ENCODE peak calls at places on chromosomes 4 and X, in eight cellular contexts. One of them, this sample, is unnamed.

GRCh38 chr4:152628128-152628527 is 51.7 kb downstream of the TMEM154 start:
- DNase-seq in cardiac muscle cell: no peak
- DNase-seq in tibial artery: no peak
- DNase-seq in astrocyte: peak; percentile 61
- DNase-seq in mucosa of descending colon: no peak
- DNase-seq in BJ: no peak
- DNase-seq in psoas muscle: peak; percentile 47
- DNase-seq in uterus: no peak
- DNase-seq in this sample: no peak

GRCh38 chrX:75113664-75114063 is 42.4 kb downstream of the ABCB7 start:
- DNase-seq in tibial artery: no peak
- DNase-seq in cardiac muscle cell: no peak
- DNase-seq in astrocyte: no peak
- DNase-seq in uterus: no peak
- DNase-seq in mucosa of descending colon: no peak
- DNase-seq in psoas muscle: no peak
- DNase-seq in BJ: no peak
- DNase-seq in this sample: no peak

GRCh38 chr4:52102587-52102986 is 51.5 kb downstream of the SPATA18 start:
- DNase-seq in psoas muscle: no peak
- DNase-seq in astrocyte: peak; percentile 42
- DNase-seq in uterus: no peak
- DNase-seq in BJ: no peak
- DNase-seq in cardiac muscle cell: no peak
- DNase-seq in mucosa of descending colon: no peak
- DNase-seq in tibial artery: no peak
- DNase-seq in this sample: peak; percentile 48

GRCh38 chrX:129695535-129695934 is 40.8 kb upstream of the APLN start:
- DNase-seq in cardiac muscle cell: no peak
- DNase-seq in uterus: no peak
- DNase-seq in BJ: no peak
- DNase-seq in psoas muscle: no peak
- DNase-seq in tibial artery: no peak
- DNase-seq in mucosa of descending colon: no peak
- DNase-seq in astrocyte: no peak
- DNase-seq in this sample: no peak

GRCh38 chr4:188975271-188975670 is 836.0 kb downstream of the TRIML1 start:
- DNase-seq in BJ: no peak
- DNase-seq in tibial artery: no peak
- DNase-seq in astrocyte: no peak
- DNase-seq in uterus: no peak
- DNase-seq in psoas muscle: no peak
- DNase-seq in mucosa of descending colon: no peak
- DNase-seq in cardiac muscle cell: no peak
- DNase-seq in this sample: no peak

GRCh38 chrX:110201799-110202198 is 116.1 kb downstream of the AMMECR1 start:
- DNase-seq in uterus: no peak
- DNase-seq in BJ: no peak
- DNase-seq in cardiac muscle cell: no peak
- DNase-seq in tibial artery: no peak
- DNase-seq in mucosa of descending colon: no peak
- DNase-seq in psoas muscle: no peak
- DNase-seq in astrocyte: no peak
- DNase-seq in this sample: no peak

GRCh38 chr4:1368421-1369090 is 21.5 kb downstream of the UVSSA start:
- DNase-seq in astrocyte: no peak
- DNase-seq in mucosa of descending colon: no peak
- DNase-seq in BJ: no peak
- DNase-seq in psoas muscle: peak; percentile 13
- DNase-seq in uterus: no peak
- DNase-seq in cardiac muscle cell: no peak
- DNase-seq in tibial artery: no peak
- DNase-seq in this sample: no peak

GRCh38 chr4:51995647-51996046 is 24.5 kb downstream of the LRRC66 start:
- DNase-seq in BJ: no peak
- DNase-seq in psoas muscle: no peak
- DNase-seq in mucosa of descending colon: no peak
- DNase-seq in astrocyte: no peak
- DNase-seq in uterus: no peak
- DNase-seq in cardiac muscle cell: no peak
- DNase-seq in tibial artery: no peak
- DNase-seq in this sample: no peak

GRCh38 chr4:180091710-180092109 is 2151.5 kb upstream of the TENM3 start:
- DNase-seq in psoas muscle: no peak
- DNase-seq in BJ: no peak
- DNase-seq in cardiac muscle cell: no peak
- DNase-seq in astrocyte: no peak
- DNase-seq in tibial artery: no peak
- DNase-seq in uterus: no peak
- DNase-seq in mucosa of descending colon: no peak
- DNase-seq in this sample: no peak

GRCh38 chr4:548976-549375 is 27.1 kb downstream of the TMEM271 start:
- DNase-seq in mucosa of descending colon: no peak
- DNase-seq in psoas muscle: no peak
- DNase-seq in astrocyte: no peak
- DNase-seq in BJ: no peak
- DNase-seq in cardiac muscle cell: no peak
- DNase-seq in tibial artery: no peak
- DNase-seq in uterus: no peak
- DNase-seq in this sample: no peak

GRCh38 chrX:2627272-2627867 is 63.7 kb upstream of the CD99 start:
- DNase-seq in BJ: no peak
- DNase-seq in psoas muscle: no peak
- DNase-seq in tibial artery: peak; percentile 24
- DNase-seq in mucosa of descending colon: peak; percentile 57
- DNase-seq in astrocyte: peak; percentile 14
- DNase-seq in uterus: peak; percentile 27
- DNase-seq in cardiac muscle cell: peak; percentile 68
- DNase-seq in this sample: no peak

GRCh38 chr4:77438549-77438948 is 167.1 kb upstream of the CXCL13 start:
- DNase-seq in astrocyte: no peak
- DNase-seq in cardiac muscle cell: no peak
- DNase-seq in tibial artery: no peak
- DNase-seq in psoas muscle: no peak
- DNase-seq in uterus: no peak
- DNase-seq in mucosa of descending colon: no peak
- DNase-seq in BJ: no peak
- DNase-seq in this sample: no peak

GRCh38 chr4:139552506-139552905 is 3.5 kb downstream of the SETD7 start:
- DNase-seq in BJ: no peak
- DNase-seq in uterus: no peak
- DNase-seq in astrocyte: peak; percentile 63
- DNase-seq in mucosa of descending colon: no peak
- DNase-seq in tibial artery: no peak
- DNase-seq in psoas muscle: no peak
- DNase-seq in cardiac muscle cell: peak; percentile 10
- DNase-seq in this sample: no peak

GRCh38 chr4:44354172-44354571 is 94.4 kb downstream of the KCTD8 start:
- DNase-seq in cardiac muscle cell: no peak
- DNase-seq in astrocyte: no peak
- DNase-seq in BJ: no peak
- DNase-seq in mucosa of descending colon: no peak
- DNase-seq in tibial artery: no peak
- DNase-seq in uterus: no peak
- DNase-seq in psoas muscle: no peak
- DNase-seq in this sample: no peak

GRCh38 chr4:157291071-157291470 is 70.5 kb downstream of the GRIA2 start:
- DNase-seq in cardiac muscle cell: no peak
- DNase-seq in BJ: no peak
- DNase-seq in uterus: no peak
- DNase-seq in astrocyte: no peak
- DNase-seq in psoas muscle: no peak
- DNase-seq in tibial artery: no peak
- DNase-seq in mucosa of descending colon: no peak
- DNase-seq in this sample: no peak

GRCh38 chr4:87068591-87069021 is 133.8 kb downstream of the AFF1 start:
- DNase-seq in mucosa of descending colon: no peak
- DNase-seq in uterus: no peak
- DNase-seq in astrocyte: no peak
- DNase-seq in psoas muscle: no peak
- DNase-seq in tibial artery: no peak
- DNase-seq in cardiac muscle cell: no peak
- DNase-seq in BJ: no peak
- DNase-seq in this sample: no peak

GRCh38 chr4:100695039-100695654 is 177.3 kb upstream of the EMCN start:
- DNase-seq in psoas muscle: no peak
- DNase-seq in cardiac muscle cell: no peak
- DNase-seq in BJ: no peak
- DNase-seq in uterus: no peak
- DNase-seq in astrocyte: no peak
- DNase-seq in mucosa of descending colon: no peak
- DNase-seq in tibial artery: no peak
- DNase-seq in this sample: no peak

GRCh38 chr4:27006247-27006603 is 145.6 kb downstream of the STIM2 start:
- DNase-seq in psoas muscle: no peak
- DNase-seq in tibial artery: no peak
- DNase-seq in cardiac muscle cell: no peak
- DNase-seq in mucosa of descending colon: no peak
- DNase-seq in astrocyte: peak; percentile 27
- DNase-seq in BJ: no peak
- DNase-seq in uterus: no peak
- DNase-seq in this sample: no peak

GRCh38 chr4:27005512-27006246 is 145.0 kb downstream of the STIM2 start:
- DNase-seq in tibial artery: no peak
- DNase-seq in BJ: peak; percentile 26
- DNase-seq in astrocyte: peak; percentile 81
- DNase-seq in mucosa of descending colon: no peak
- DNase-seq in cardiac muscle cell: no peak
- DNase-seq in uterus: no peak
- DNase-seq in psoas muscle: no peak
- DNase-seq in this sample: no peak

GRCh38 chr4:27008693-27009092 is 148.1 kb downstream of the STIM2 start:
- DNase-seq in BJ: no peak
- DNase-seq in uterus: no peak
- DNase-seq in cardiac muscle cell: no peak
- DNase-seq in mucosa of descending colon: no peak
- DNase-seq in psoas muscle: no peak
- DNase-seq in astrocyte: no peak
- DNase-seq in tibial artery: no peak
- DNase-seq in this sample: no peak

GRCh38 chr4:27006646-27007045 is 146.0 kb downstream of the STIM2 start:
- DNase-seq in BJ: no peak
- DNase-seq in cardiac muscle cell: no peak
- DNase-seq in uterus: no peak
- DNase-seq in psoas muscle: no peak
- DNase-seq in tibial artery: no peak
- DNase-seq in astrocyte: no peak
- DNase-seq in mucosa of descending colon: no peak
- DNase-seq in this sample: no peak

DNA sequence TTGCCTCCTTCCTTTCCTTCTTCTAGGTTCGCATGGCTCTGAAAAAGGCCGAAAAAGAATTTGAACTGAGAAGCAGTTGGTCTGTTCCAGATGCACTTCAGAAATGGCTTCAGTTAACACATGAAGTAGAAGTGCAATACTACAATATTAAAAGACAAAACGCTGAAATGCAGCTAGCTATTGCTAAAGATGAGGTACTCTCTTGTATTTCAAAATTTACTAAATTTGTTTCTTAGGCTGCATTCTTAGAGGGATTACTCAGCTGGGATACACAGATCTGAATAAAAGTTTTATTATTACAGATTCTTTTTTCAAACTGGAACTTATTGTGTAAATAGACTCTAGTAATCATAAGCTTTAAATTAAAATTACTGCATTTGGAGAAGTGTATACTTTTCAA is 146.9 kb downstream of the STIM2 start:
- DNase-seq in psoas muscle: no peak
- DNase-seq in BJ: peak; percentile 50
- DNase-seq in uterus: no peak
- DNase-seq in astrocyte: no peak
- DNase-seq in mucosa of descending colon: no peak
- DNase-seq in tibial artery: no peak
- DNase-seq in cardiac muscle cell: no peak
- DNase-seq in this sample: no peak
- H3K36me3 ChIP-seq in psoas muscle: peaks cover 20% of the 10 kb centered on the region
- H3K36me3 ChIP-seq in BJ: no peaks in the 10 kb centered on the region
- H3K36me3 ChIP-seq in uterus: no peaks in the 10 kb centered on the region
- H3K36me3 ChIP-seq in astrocyte: no peaks in the 10 kb centered on the region
- H3K36me3 ChIP-seq in mucosa of descending colon: no peaks in the 10 kb centered on the region
- H3K36me3 ChIP-seq in tibial artery: no peaks in the 10 kb centered on the region
- H3K36me3 ChIP-seq in cardiac muscle cell: peaks cover 6% of the 10 kb centered on the region
- H3K36me3 ChIP-seq in this sample: no peaks in the 10 kb centered on the region

GRCh38 chr4:113292371-113293042 is 243.1 kb downstream of the ANK2 start:
- DNase-seq in tibial artery: peak; percentile 42
- DNase-seq in mucosa of descending colon: peak; percentile 44
- DNase-seq in uterus: peak; percentile 34
- DNase-seq in psoas muscle: peak; percentile 24
- DNase-seq in astrocyte: peak; percentile 26
- DNase-seq in cardiac muscle cell: peak; percentile 8
- DNase-seq in BJ: no peak
- DNase-seq in this sample: no peak

GRCh38 chr4:113293043-113293560 is 243.6 kb downstream of the ANK2 start:
- DNase-seq in tibial artery: no peak
- DNase-seq in cardiac muscle cell: no peak
- DNase-seq in BJ: no peak
- DNase-seq in psoas muscle: peak; percentile 18
- DNase-seq in mucosa of descending colon: no peak
- DNase-seq in astrocyte: peak; percentile 62
- DNase-seq in uterus: no peak
- DNase-seq in this sample: no peak

GRCh38 chr4:113293673-113294072 is 244.2 kb downstream of the ANK2 start:
- DNase-seq in uterus: no peak
- DNase-seq in psoas muscle: no peak
- DNase-seq in cardiac muscle cell: no peak
- DNase-seq in astrocyte: no peak
- DNase-seq in mucosa of descending colon: no peak
- DNase-seq in tibial artery: no peak
- DNase-seq in BJ: no peak
- DNase-seq in this sample: no peak

GRCh38 chr4:113290666-113291065 is 241.2 kb downstream of the ANK2 start:
- DNase-seq in uterus: no peak
- DNase-seq in mucosa of descending colon: no peak
- DNase-seq in tibial artery: no peak
- DNase-seq in cardiac muscle cell: no peak
- DNase-seq in BJ: no peak
- DNase-seq in astrocyte: no peak
- DNase-seq in psoas muscle: no peak
- DNase-seq in this sample: no peak

GRCh38 chr4:113294910-113295309 is 245.5 kb downstream of the ANK2 start:
- DNase-seq in astrocyte: no peak
- DNase-seq in psoas muscle: no peak
- DNase-seq in tibial artery: no peak
- DNase-seq in uterus: no peak
- DNase-seq in cardiac muscle cell: no peak
- DNase-seq in mucosa of descending colon: no peak
- DNase-seq in BJ: no peak
- DNase-seq in this sample: no peak
- TF ChIP-seq CTCF in astrocyte: no peak
- TF ChIP-seq CTCF in psoas muscle: no peak
- TF ChIP-seq CTCF in tibial artery: no peak
- TF ChIP-seq CTCF in uterus: no peak
- TF ChIP-seq CTCF in cardiac muscle cell: no peak
- TF ChIP-seq CTCF in mucosa of descending colon: no peak
- TF ChIP-seq CTCF in BJ: peak; percentile 2
- TF ChIP-seq CTCF in this sample: no peak

GRCh38 chr4:94650129-94650495 is 107.6 kb upstream of the BMPR1B start:
- DNase-seq in tibial artery: no peak
- DNase-seq in mucosa of descending colon: no peak
- DNase-seq in cardiac muscle cell: no peak
- DNase-seq in BJ: no peak
- DNase-seq in uterus: no peak
- DNase-seq in psoas muscle: no peak
- DNase-seq in astrocyte: no peak
- DNase-seq in this sample: no peak
- H3K4me3 ChIP-seq in tibial artery: no peak overlapping the region
- H3K4me3 ChIP-seq in mucosa of descending colon: no peak overlapping the region
- H3K4me3 ChIP-seq in cardiac muscle cell: no peak overlapping the region
- H3K4me3 ChIP-seq in BJ: no peak overlapping the region
- H3K4me3 ChIP-seq in uterus: no peak overlapping the region
- H3K4me3 ChIP-seq in psoas muscle: no peak overlapping the region
- H3K4me3 ChIP-seq in astrocyte: no peak overlapping the region
- H3K4me3 ChIP-seq in this sample: no peak overlapping the region

GRCh38 chr4:16865209-16865896 is 33.1 kb downstream of the LDB2 start:
- DNase-seq in astrocyte: no peak
- DNase-seq in BJ: no peak
- DNase-seq in uterus: no peak
- DNase-seq in tibial artery: no peak
- DNase-seq in psoas muscle: no peak
- DNase-seq in cardiac muscle cell: no peak
- DNase-seq in mucosa of descending colon: no peak
- DNase-seq in this sample: no peak
- H3K36me3 ChIP-seq in astrocyte: peaks cover 3% of the 10 kb centered on the region
- H3K36me3 ChIP-seq in BJ: no peaks in the 10 kb centered on the region
- H3K36me3 ChIP-seq in uterus: no peaks in the 10 kb centered on the region
- H3K36me3 ChIP-seq in tibial artery: no peaks in the 10 kb centered on the region
- H3K36me3 ChIP-seq in psoas muscle: no peaks in the 10 kb centered on the region
- H3K36me3 ChIP-seq in cardiac muscle cell: no peaks in the 10 kb centered on the region
- H3K36me3 ChIP-seq in mucosa of descending colon: no peaks in the 10 kb centered on the region
- H3K36me3 ChIP-seq in this sample: no peaks in the 10 kb centered on the region

This sample was measured in kidney epithelial cell.